ENCODE peak calls at places on chromosomes 2 and 18, in four cellular contexts. T is GM12878, D is H1, A is HepG2. C is an unnamed sample.

GRCh38 chr2:173090973-173091660 is 15.5 kb downstream of the MAP3K20 start:
- DNase-seq in T (no peak), D (no peak), A (no peak), C (no peak)

GRCh38 chr2:201730651-201731280 is 32.3 kb upstream of the MPP4 start:
- DNase-seq in A (no peak), D (no peak), T (no peak), C (peak)

GRCh38 chr2:10332402-10333246 is 29.9 kb downstream of the HPCAL1 start:
- DNase-seq in D (no peak), A (no peak), T (no peak), C (no peak)

GRCh38 chr18:11671156-11671555 is 17.9 kb upstream of the GNAL start:
- DNase-seq in D (peak), T (no peak), A (no peak), C (no peak)

GRCh38 chr2:50791271-50791670 is 240.7 kb downstream of the NRXN1 start:
- DNase-seq in D (no peak), A (no peak), T (no peak), C (no peak)

GRCh38 chr18:28903366-28903765 is 726.4 kb upstream of the CDH2 start:
- DNase-seq in D (no peak), T (no peak), A (no peak), C (no peak)

GRCh38 chr2:1510184-1510583 is 96.9 kb downstream of the TPO start:
- DNase-seq in A (no peak), T (no peak), D (no peak), C (no peak)

GRCh38 chr2:196957881-196958525 is 31.5 kb upstream of the PGAP1 start:
- DNase-seq in A (no peak), D (no peak), T (no peak), C (no peak)

GRCh38 chr2:196750977-196751631 is 48.4 kb downstream of the GTF3C3 start:
- DNase-seq in A (peak), T (peak), D (peak), C (peak)

GRCh38 chr18:57856707-57857280 is 53.7 kb upstream of the ATP8B1 start:
- DNase-seq in D (no peak), T (no peak), A (no peak), C (no peak)

GRCh38 chr2:210884227-210884626 is 327.8 kb downstream of the CPS1 start:
- DNase-seq in A (no peak), D (no peak), T (no peak), C (no peak)

GRCh38 chr2:76391663-76392062 is 680.9 kb upstream of the GCFC2 start:
- DNase-seq in T (no peak), D (no peak), A (peak), C (no peak)

GRCh38 chr2:77520981-77521380 is 1.2 kb downstream of the LRRTM4 start:
- DNase-seq in A (no peak), T (no peak), D (no peak), C (no peak)

GRCh38 chr2:47187124-47187523 is 32.0 kb upstream of the STPG4 start:
- DNase-seq in D (no peak), T (no peak), A (no peak), C (no peak)

GRCh38 chr2:140869107-140869506 is 1261.7 kb downstream of the LRP1B start:
- DNase-seq in A (no peak), T (no peak), D (no peak), C (no peak)

GRCh38 chr2:218020966-218021535 is 18.3 kb upstream of the TNS1 start:
- DNase-seq in A (no peak), T (no peak), D (no peak), C (no peak)

GRCh38 chr2:227479865-227480475 is 8.0 kb downstream of the AGFG1 start:
- DNase-seq in A (peak), T (no peak), D (no peak), C (no peak)

GRCh38 chr2:202022755-202023154 is 10.9 kb upstream of the FZD7 start:
- DNase-seq in D (no peak), A (no peak), T (no peak), C (no peak)

GRCh38 chr2:181904022-181904632 is 12.6 kb downstream of the ITPRID2 start:
- DNase-seq in D (no peak), T (no peak), A (peak), C (peak)

GRCh38 chr2:73902284-73902683 is 9.5 kb downstream of the ACTG2 start:
- DNase-seq in D (no peak), A (no peak), T (no peak), C (no peak)

GRCh38 chr2:55585451-55586079 is 31.9 kb downstream of the PPP4R3B start:
- DNase-seq in T (no peak), A (no peak), D (no peak), C (no peak)

GRCh38 chr2:15965564-15966019 is 25.2 kb downstream of the MYCN start:
- DNase-seq in D (no peak), A (no peak), T (no peak), C (no peak)

GRCh38 chr18:38750786-38751185 is 1185.2 kb upstream of the CELF4 start:
- DNase-seq in A (no peak), D (no peak), T (no peak), C (no peak)

GRCh38 chr18:49305688-49306336 is 154.6 kb downstream of the DYM start:
- DNase-seq in D (no peak), A (no peak), T (no peak), C (no peak)

GRCh38 chr2:23705771-23706612 is 220.9 kb downstream of the ATAD2B start:
- DNase-seq in T (no peak), D (peak), A (no peak), C (no peak)

GRCh38 chr18:22346342-22346967 is 71.3 kb downstream of the CTAGE1 start:
- DNase-seq in T (no peak), D (no peak), A (no peak), C (no peak)

GRCh38 chr2:126714191-126714965 is 58.4 kb downstream of the GYPC start:
- DNase-seq in A (no peak), T (no peak), D (peak), C (no peak)
- TF ChIP-seq SUZ12 in A (no peak), T (no peak), D (no peak), C (no peak)

GRCh38 chr2:241844831-241845578 is 13.7 kb downstream of the PDCD1 start:
- DNase-seq in A (no peak), D (peak), T (no peak), C (no peak)
- TF ChIP-seq YY1 in A (no peak), D (no peak), T (no peak), C (no peak)

GRCh38 chr18:34097312-34097711 is 127.4 kb downstream of the NOL4 start:
- DNase-seq in D (no peak), A (no peak), T (no peak), C (no peak)

GRCh38 chr18:34092796-34093195 is 131.9 kb downstream of the NOL4 start:
- DNase-seq in D (no peak), A (no peak), T (no peak), C (no peak)

GRCh38 chr18:34098109-34098508 is 126.6 kb downstream of the NOL4 start:
- DNase-seq in A (no peak), T (no peak), D (no peak), C (no peak)

DNA sequence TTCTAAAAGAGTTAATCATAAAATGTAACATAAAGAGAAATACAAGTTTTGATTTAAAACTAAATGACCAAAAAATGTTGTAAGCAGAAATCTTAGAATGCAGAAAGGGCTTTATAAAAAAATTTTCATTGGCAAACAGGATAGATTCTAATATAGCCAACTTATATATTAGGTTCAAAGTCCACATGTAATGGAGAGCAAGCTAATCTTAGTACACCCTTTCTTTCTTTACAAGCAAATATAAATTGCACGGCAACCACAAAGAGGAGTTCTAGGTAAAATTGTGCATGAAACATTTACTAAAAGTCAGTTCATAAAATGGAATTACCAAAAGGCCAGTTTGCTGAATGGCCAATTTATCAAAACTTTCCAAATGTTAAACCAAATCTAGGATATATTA is 130.6 kb downstream of the NOL4 start:
- DNase-seq in T (no peak), D (no peak), A (no peak), C (no peak)
- H3K9ac ChIP-seq in T (no peak), D (no peak), A (no peak), C (no peak)

DNA sequence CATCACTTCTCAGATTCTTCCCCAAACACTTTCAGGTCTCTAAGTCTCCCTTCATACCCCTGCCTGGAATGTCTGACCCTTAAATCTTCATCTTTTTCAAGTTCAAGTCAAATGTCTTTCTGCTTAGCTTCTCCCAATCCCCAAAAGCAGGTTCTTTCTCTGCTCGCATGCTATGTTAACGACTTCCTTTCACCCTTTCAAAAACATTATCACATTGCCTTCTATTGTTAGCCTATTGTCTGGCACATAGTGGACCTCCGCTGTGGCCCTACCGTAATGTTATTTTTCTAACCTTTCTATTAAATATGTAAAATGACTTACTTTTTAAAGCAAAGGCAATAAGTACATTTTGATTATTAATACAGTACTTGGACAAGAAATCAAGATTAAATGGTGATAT is 2.2 kb downstream of the CDKL4 start:
- DNase-seq in T (no peak), A (no peak), D (no peak), C (no peak)
- TF ChIP-seq SUZ12 in T (no peak), A (no peak), D (no peak), C (no peak)

DNA sequence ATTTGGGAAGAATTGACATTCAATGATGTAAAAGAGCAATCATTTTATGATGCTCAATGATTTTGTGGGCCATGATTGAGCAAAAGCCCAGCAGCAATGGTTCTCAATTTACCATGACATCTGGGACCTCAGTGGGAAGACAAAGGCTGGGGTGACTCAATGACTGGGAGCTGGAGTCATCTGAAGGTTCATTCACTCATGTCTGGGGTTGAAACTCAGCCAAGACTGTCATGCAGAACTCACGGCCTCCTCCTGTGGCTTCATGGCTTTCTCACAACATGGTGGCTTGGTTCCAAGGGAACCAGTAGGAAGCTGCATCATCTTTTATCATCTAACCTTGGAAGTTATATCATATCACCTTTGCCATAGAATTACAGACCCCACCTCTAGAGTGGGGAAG is 45.1 kb upstream of the CD226 start:
- DNase-seq in D (no peak), A (no peak), T (no peak), C (no peak)
- TF ChIP-seq YY1 in D (no peak), A (no peak), T (no peak), C (no peak)

GRCh38 chr2:83916559-83916958 is 542.5 kb downstream of the SUCLG1 start:
- DNase-seq in A (no peak), T (no peak), D (no peak), C (no peak)

GRCh38 chr2:83915381-83915780 is 543.7 kb downstream of the SUCLG1 start:
- DNase-seq in A (no peak), T (no peak), D (no peak), C (no peak)
- H3K9ac ChIP-seq in A (no peak), T (no peak), D (no peak), C (no peak)

C was measured in NT2/D1.